ENCODE peak calls at places on chromosomes 1 and 21, in nine cellular contexts. Z, M, P, O, B, J, U, A and K are unnamed samples.

GRCh38 chr1:11535761-11536572 is 57.0 kb downstream of the DISP3 start:
- DNase-seq in U (no peak), J (no peak), O (no peak), B (no peak), A (no peak), Z (no peak), P (no peak), M (peak), K (no peak)

GRCh38 chr1:98388431-98388830 is 273.1 kb upstream of the SNX7 start:
- DNase-seq in A (peak), O (no peak), B (no peak), Z (peak), P (peak), U (no peak), J (peak), M (peak), K (peak)

GRCh38 chr1:85047472-85048295 is 616 bp downstream of the MCOLN3 start:
- DNase-seq in M (peak), J (no peak), U (no peak), O (no peak), P (no peak), Z (no peak), A (peak), B (peak), K (no peak)

GRCh38 chr21:42672699-42673458 is 19.5 kb downstream of the PDE9A start:
- DNase-seq in B (no peak), P (no peak), O (no peak), J (peak), M (peak), U (no peak), A (no peak), Z (no peak), K (no peak)

GRCh38 chr1:41849211-41849759 is 69.4 kb downstream of the HIVEP3 start:
- DNase-seq in Z (no peak), A (no peak), J (no peak), B (no peak), P (peak), O (no peak), M (no peak), U (no peak), K (no peak)

GRCh38 chr1:111063595-111063994 is 76.3 kb downstream of the DRAM2 start:
- DNase-seq in M (no peak), A (no peak), P (no peak), B (no peak), Z (no peak), U (no peak), O (no peak), J (no peak), K (no peak)

GRCh38 chr1:160500321-160500990 is 22.6 kb downstream of the SLAMF6 start:
- DNase-seq in U (no peak), O (no peak), J (no peak), B (no peak), Z (no peak), M (no peak), A (no peak), P (no peak), K (no peak)

GRCh38 chr1:83034846-83035245 is 964.1 kb downstream of the TTLL7 start:
- DNase-seq in Z (no peak), U (no peak), P (peak), O (no peak), J (no peak), M (peak), A (no peak), B (no peak), K (no peak)

GRCh38 chr1:6393400-6394187 is at the start of gene ACOT7:
- DNase-seq in B (peak), J (peak), P (peak), M (peak), Z (peak), O (peak), U (peak), A (peak), K (no peak)

GRCh38 chr1:24949331-24949881 is 19.3 kb upstream of the RUNX3 start:
- DNase-seq in U (no peak), J (peak), P (peak), B (no peak), M (peak), A (peak), O (no peak), Z (peak), K (no peak)

GRCh38 chr1:239861985-239862384 is 229.7 kb upstream of the FMN2 start:
- DNase-seq in O (no peak), M (no peak), P (no peak), U (no peak), B (no peak), Z (no peak), J (no peak), A (no peak), K (no peak)

GRCh38 chr1:106924360-106924759 is 132.1 kb upstream of the PRMT6 start:
- DNase-seq in A (no peak), J (peak), O (no peak), P (peak), U (no peak), Z (no peak), M (peak), B (no peak), K (peak)

GRCh38 chr1:29249170-29249691 is 12.9 kb downstream of the PTPRU start:
- DNase-seq in M (peak), P (peak), J (no peak), U (no peak), B (no peak), O (no peak), Z (no peak), A (peak), K (no peak)

GRCh38 chr21:42466700-42467612 is 29.1 kb downstream of the RSPH1 start:
- DNase-seq in J (peak), A (no peak), O (no peak), Z (no peak), P (peak), U (no peak), M (peak), B (no peak), K (no peak)

GRCh38 chr1:22142315-22143064 is 407 bp downstream of the WNT4 start:
- DNase-seq in U (no peak), P (peak), B (no peak), Z (no peak), O (no peak), M (peak), J (peak), A (peak), K (no peak)